ENCODE peak calls at places on chromosomes 7 and 10, in five cellular contexts. One of them, this sample, is unnamed.

GRCh38 chr10:100826983-100827818 is 81.8 kb downstream of the PAX2 start:
- DNase-seq in mesenchymal stem cell: no peak
- DNase-seq in neuronal stem cell: no peak
- DNase-seq in H9: peak; percentile 56
- DNase-seq in IMR-90: no peak
- DNase-seq in this sample: peak; percentile 44

GRCh38 chr10:110576220-110576619 is 8.7 kb downstream of the SMC3 start:
- DNase-seq in neuronal stem cell: no peak
- DNase-seq in IMR-90: peak; percentile 85
- DNase-seq in H9: no peak
- DNase-seq in mesenchymal stem cell: peak; percentile 7
- DNase-seq in this sample: no peak

GRCh38 chr10:101485681-101486554 is 102.1 kb downstream of the POLL start:
- DNase-seq in H9: no peak
- DNase-seq in mesenchymal stem cell: no peak
- DNase-seq in neuronal stem cell: peak; percentile 30
- DNase-seq in IMR-90: no peak
- DNase-seq in this sample: peak; percentile 34

GRCh38 chr10:24556746-24557742 is 166.6 kb downstream of the ARHGAP21 start:
- DNase-seq in neuronal stem cell: peak; percentile 36
- DNase-seq in H9: peak; percentile 45
- DNase-seq in mesenchymal stem cell: peak; percentile 64
- DNase-seq in IMR-90: peak; percentile 79
- DNase-seq in this sample: peak; percentile 74

GRCh38 chr10:124708246-124708779 is 35.9 kb downstream of the FAM53B start:
- DNase-seq in H9: no peak
- DNase-seq in IMR-90: no peak
- DNase-seq in neuronal stem cell: no peak
- DNase-seq in mesenchymal stem cell: peak; percentile 60
- DNase-seq in this sample: no peak

GRCh38 chr7:31096198-31096881 is 44.2 kb downstream of the ADCYAP1R1 start:
- DNase-seq in IMR-90: no peak
- DNase-seq in mesenchymal stem cell: no peak
- DNase-seq in neuronal stem cell: no peak
- DNase-seq in H9: peak; percentile 22
- DNase-seq in this sample: no peak

GRCh38 chr7:129606801-129607200 is 4.7 kb upstream of the NRF1 start:
- DNase-seq in neuronal stem cell: no peak
- DNase-seq in H9: no peak
- DNase-seq in IMR-90: no peak
- DNase-seq in mesenchymal stem cell: no peak
- DNase-seq in this sample: no peak

GRCh38 chr10:62610649-62611229 is 193.8 kb upstream of the ADO start:
- DNase-seq in H9: peak; percentile 84
- DNase-seq in neuronal stem cell: peak; percentile 64
- DNase-seq in mesenchymal stem cell: peak; percentile 57
- DNase-seq in IMR-90: peak; percentile 47
- DNase-seq in this sample: peak; percentile 80

GRCh38 chr10:119761106-119761505 is 35.3 kb downstream of the INPP5F start:
- DNase-seq in mesenchymal stem cell: peak; percentile 92
- DNase-seq in IMR-90: peak; percentile 94
- DNase-seq in H9: no peak
- DNase-seq in neuronal stem cell: no peak
- DNase-seq in this sample: no peak

GRCh38 chr10:105785721-105786120 is 1144.6 kb downstream of the SORCS3 start:
- DNase-seq in mesenchymal stem cell: no peak
- DNase-seq in neuronal stem cell: no peak
- DNase-seq in H9: no peak
- DNase-seq in IMR-90: no peak
- DNase-seq in this sample: no peak

GRCh38 chr10:52004342-52004949 is 305.1 kb upstream of the CSTF2T start:
- DNase-seq in mesenchymal stem cell: peak; percentile 58
- DNase-seq in IMR-90: peak; percentile 67
- DNase-seq in H9: no peak
- DNase-seq in neuronal stem cell: peak; percentile 23
- DNase-seq in this sample: peak; percentile 53

GRCh38 chr10:97977673-97978072 is 52.7 kb downstream of the CRTAC1 start:
- DNase-seq in IMR-90: no peak
- DNase-seq in H9: no peak
- DNase-seq in mesenchymal stem cell: no peak
- DNase-seq in neuronal stem cell: no peak
- DNase-seq in this sample: no peak

GRCh38 chr7:636396-636795 is 90.1 kb upstream of the DNAAF5 start:
- DNase-seq in mesenchymal stem cell: peak; percentile 38
- DNase-seq in IMR-90: no peak
- DNase-seq in neuronal stem cell: no peak
- DNase-seq in H9: no peak
- DNase-seq in this sample: peak; percentile 31

GRCh38 chr10:3068201-3068967 is 1.0 kb downstream of the PFKP start:
- DNase-seq in mesenchymal stem cell: peak; percentile 80
- DNase-seq in IMR-90: peak; percentile 54
- DNase-seq in neuronal stem cell: no peak
- DNase-seq in H9: no peak
- DNase-seq in this sample: peak; percentile 72

GRCh38 chr7:124101173-124101768 is 68.4 kb upstream of the TMEM229A start:
- DNase-seq in H9: no peak
- DNase-seq in IMR-90: peak; percentile 10
- DNase-seq in mesenchymal stem cell: peak; percentile 23
- DNase-seq in neuronal stem cell: peak; percentile 17
- DNase-seq in this sample: peak; percentile 34

GRCh38 chr10:116007256-116007891 is 265.6 kb downstream of the GFRA1 start:
- DNase-seq in IMR-90: no peak
- DNase-seq in neuronal stem cell: no peak
- DNase-seq in H9: no peak
- DNase-seq in mesenchymal stem cell: no peak
- DNase-seq in this sample: no peak

GRCh38 chr7:1675036-1675671 is 5.1 kb downstream of the ELFN1 start:
- DNase-seq in mesenchymal stem cell: no peak
- DNase-seq in neuronal stem cell: no peak
- DNase-seq in IMR-90: no peak
- DNase-seq in H9: peak; percentile 25
- DNase-seq in this sample: no peak

GRCh38 chr7:88927-89921 is 103.1 kb upstream of the FAM20C start:
- DNase-seq in IMR-90: peak; percentile 96
- DNase-seq in mesenchymal stem cell: peak; percentile 95
- DNase-seq in H9: no peak
- DNase-seq in neuronal stem cell: no peak
- DNase-seq in this sample: no peak

GRCh38 chr7:142445019-142445686 is 187.3 kb upstream of the PRSS58 start:
- DNase-seq in H9: peak; percentile 75
- DNase-seq in neuronal stem cell: peak; percentile 14
- DNase-seq in mesenchymal stem cell: no peak
- DNase-seq in IMR-90: no peak
- DNase-seq in this sample: peak; percentile 79

GRCh38 chr7:1666779-1667565 is 3.1 kb upstream of the ELFN1 start:
- DNase-seq in mesenchymal stem cell: peak; percentile 20
- DNase-seq in IMR-90: no peak
- DNase-seq in neuronal stem cell: peak; percentile 26
- DNase-seq in H9: peak; percentile 36
- DNase-seq in this sample: no peak

GRCh38 chr10:47025540-47026300 is 114.5 kb downstream of the PTPN20 start:
- DNase-seq in mesenchymal stem cell: no peak
- DNase-seq in neuronal stem cell: no peak
- DNase-seq in H9: peak; percentile 14
- DNase-seq in IMR-90: peak; percentile 72
- DNase-seq in this sample: no peak

GRCh38 chr10:132876967-132877366 is 65.4 kb downstream of the CFAP46 start:
- DNase-seq in mesenchymal stem cell: no peak
- DNase-seq in H9: peak; percentile 23
- DNase-seq in neuronal stem cell: no peak
- DNase-seq in IMR-90: no peak
- DNase-seq in this sample: no peak

GRCh38 chr10:11205026-11205772 is 187.5 kb downstream of the CELF2 start:
- DNase-seq in neuronal stem cell: no peak
- DNase-seq in IMR-90: peak; percentile 11
- DNase-seq in H9: no peak
- DNase-seq in mesenchymal stem cell: peak; percentile 21
- DNase-seq in this sample: peak; percentile 9

GRCh38 chr10:110355181-110355831 is 50.6 kb upstream of the SMNDC1 start:
- DNase-seq in IMR-90: no peak
- DNase-seq in mesenchymal stem cell: no peak
- DNase-seq in neuronal stem cell: no peak
- DNase-seq in H9: no peak
- DNase-seq in this sample: no peak

GRCh38 chr7:94823952-94824351 is 83.4 kb upstream of the PPP1R9A start:
- DNase-seq in H9: no peak
- DNase-seq in neuronal stem cell: no peak
- DNase-seq in IMR-90: peak; percentile 1
- DNase-seq in mesenchymal stem cell: peak; percentile 13
- DNase-seq in this sample: peak; percentile 73

GRCh38 chr10:131452926-131453771 is 141.6 kb upstream of the TCERG1L start:
- DNase-seq in neuronal stem cell: peak; percentile 58
- DNase-seq in mesenchymal stem cell: no peak
- DNase-seq in IMR-90: no peak
- DNase-seq in H9: peak; percentile 89
- DNase-seq in this sample: peak; percentile 89

GRCh38 chr7:23494009-23494408 is 23.7 kb upstream of the IGF2BP3 start:
- DNase-seq in mesenchymal stem cell: no peak
- DNase-seq in neuronal stem cell: no peak
- DNase-seq in H9: no peak
- DNase-seq in IMR-90: no peak
- DNase-seq in this sample: no peak

GRCh38 chr7:46759711-46760480 is 822.0 kb downstream of the TNS3 start:
- DNase-seq in neuronal stem cell: no peak
- DNase-seq in mesenchymal stem cell: peak; percentile 62
- DNase-seq in H9: no peak
- DNase-seq in IMR-90: peak; percentile 38
- DNase-seq in this sample: no peak

GRCh38 chr10:21529236-21529910 is 3.9 kb upstream of the SKIDA1 start:
- DNase-seq in H9: no peak
- DNase-seq in IMR-90: no peak
- DNase-seq in mesenchymal stem cell: no peak
- DNase-seq in neuronal stem cell: no peak
- DNase-seq in this sample: no peak

GRCh38 chr7:124130-124949 is 68.0 kb upstream of the FAM20C start:
- DNase-seq in neuronal stem cell: no peak
- DNase-seq in mesenchymal stem cell: no peak
- DNase-seq in IMR-90: no peak
- DNase-seq in H9: no peak
- DNase-seq in this sample: no peak

GRCh38 chr7:45092100-45092930 is 3.5 kb upstream of the NACAD start:
- DNase-seq in neuronal stem cell: no peak
- DNase-seq in H9: no peak
- DNase-seq in mesenchymal stem cell: peak; percentile 34
- DNase-seq in IMR-90: peak; percentile 52
- DNase-seq in this sample: peak; percentile 69

GRCh38 chr10:122485670-122486069 is 24.3 kb downstream of the HTRA1 start:
- DNase-seq in neuronal stem cell: no peak
- DNase-seq in IMR-90: no peak
- DNase-seq in mesenchymal stem cell: peak; percentile 91
- DNase-seq in H9: no peak
- DNase-seq in this sample: no peak

GRCh38 chr10:46526682-46527038 is 29.8 kb downstream of the GPRIN2 start:
- DNase-seq in H9: no peak
- DNase-seq in mesenchymal stem cell: no peak
- DNase-seq in IMR-90: no peak
- DNase-seq in neuronal stem cell: no peak
- DNase-seq in this sample: no peak

GRCh38 chr7:25663877-25664276 is 435.6 kb upstream of the NPVF start:
- DNase-seq in IMR-90: no peak
- DNase-seq in H9: no peak
- DNase-seq in neuronal stem cell: no peak
- DNase-seq in mesenchymal stem cell: no peak
- DNase-seq in this sample: no peak

GRCh38 chr7:25666671-25667060 is 438.4 kb upstream of the NPVF start:
- DNase-seq in H9: no peak
- DNase-seq in neuronal stem cell: no peak
- DNase-seq in IMR-90: no peak
- DNase-seq in mesenchymal stem cell: no peak
- DNase-seq in this sample: no peak

GRCh38 chr7:25664593-25664992 is 436.3 kb upstream of the NPVF start:
- DNase-seq in neuronal stem cell: no peak
- DNase-seq in mesenchymal stem cell: no peak
- DNase-seq in H9: no peak
- DNase-seq in IMR-90: no peak
- DNase-seq in this sample: no peak

GRCh38 chr7:25665346-25665745 is 437.1 kb upstream of the NPVF start:
- DNase-seq in H9: no peak
- DNase-seq in neuronal stem cell: no peak
- DNase-seq in IMR-90: no peak
- DNase-seq in mesenchymal stem cell: no peak
- DNase-seq in this sample: no peak

GRCh38 chr7:25665903-25666670 is 437.8 kb upstream of the NPVF start:
- DNase-seq in H9: no peak
- DNase-seq in neuronal stem cell: no peak
- DNase-seq in mesenchymal stem cell: no peak
- DNase-seq in IMR-90: no peak
- DNase-seq in this sample: peak; percentile 18
- H3K79me1 ChIP-seq in H9: no peaks in the 10 kb centered on the region
- H3K79me1 ChIP-seq in neuronal stem cell: no peaks in the 10 kb centered on the region
- H3K79me1 ChIP-seq in mesenchymal stem cell: no peaks in the 10 kb centered on the region
- H3K79me1 ChIP-seq in IMR-90: no peaks in the 10 kb centered on the region
- H3K79me1 ChIP-seq in this sample: no peaks in the 10 kb centered on the region

GRCh38 chr7:154950992-154951391 is 51.9 kb downstream of the PAXIP1 start:
- DNase-seq in neuronal stem cell: no peak
- DNase-seq in IMR-90: no peak
- DNase-seq in mesenchymal stem cell: no peak
- DNase-seq in H9: no peak
- DNase-seq in this sample: no peak
- H3K79me1 ChIP-seq in neuronal stem cell: no peaks in the 10 kb centered on the region
- H3K79me1 ChIP-seq in IMR-90: no peaks in the 10 kb centered on the region
- H3K79me1 ChIP-seq in mesenchymal stem cell: no peaks in the 10 kb centered on the region
- H3K79me1 ChIP-seq in H9: no peaks in the 10 kb centered on the region
- H3K79me1 ChIP-seq in this sample: no peaks in the 10 kb centered on the region

GRCh38 chr10:82071231-82071630 is 196.2 kb downstream of the NRG3 start:
- DNase-seq in H9: no peak
- DNase-seq in neuronal stem cell: no peak
- DNase-seq in IMR-90: no peak
- DNase-seq in mesenchymal stem cell: no peak
- DNase-seq in this sample: no peak

GRCh38 chr10:82072124-82072523 is 197.1 kb downstream of the NRG3 start:
- DNase-seq in mesenchymal stem cell: no peak
- DNase-seq in H9: no peak
- DNase-seq in neuronal stem cell: no peak
- DNase-seq in IMR-90: no peak
- DNase-seq in this sample: no peak

GRCh38 chr10:82075605-82076004 is 200.6 kb downstream of the NRG3 start:
- DNase-seq in mesenchymal stem cell: no peak
- DNase-seq in neuronal stem cell: no peak
- DNase-seq in IMR-90: no peak
- DNase-seq in H9: no peak
- DNase-seq in this sample: no peak
- H3K79me1 ChIP-seq in mesenchymal stem cell: no peaks in the 10 kb centered on the region
- H3K79me1 ChIP-seq in neuronal stem cell: no peaks in the 10 kb centered on the region
- H3K79me1 ChIP-seq in IMR-90: no peaks in the 10 kb centered on the region
- H3K79me1 ChIP-seq in H9: no peaks in the 10 kb centered on the region
- H3K79me1 ChIP-seq in this sample: no peaks in the 10 kb centered on the region

GRCh38 chr10:1543596-1543995 is 193.7 kb downstream of the ADARB2 start:
- DNase-seq in mesenchymal stem cell: no peak
- DNase-seq in H9: no peak
- DNase-seq in IMR-90: no peak
- DNase-seq in neuronal stem cell: no peak
- DNase-seq in this sample: no peak
- H3K79me1 ChIP-seq in mesenchymal stem cell: no peaks in the 10 kb centered on the region
- H3K79me1 ChIP-seq in H9: no peaks in the 10 kb centered on the region
- H3K79me1 ChIP-seq in IMR-90: no peaks in the 10 kb centered on the region
- H3K79me1 ChIP-seq in neuronal stem cell: no peaks in the 10 kb centered on the region
- H3K79me1 ChIP-seq in this sample: no peaks in the 10 kb centered on the region

GRCh38 chr10:102775201-102775972 is 31.6 kb downstream of the WBP1L start:
- DNase-seq in neuronal stem cell: no peak
- DNase-seq in mesenchymal stem cell: peak; percentile 53
- DNase-seq in H9: no peak
- DNase-seq in IMR-90: peak; percentile 15
- DNase-seq in this sample: no peak
- H3K79me1 ChIP-seq in neuronal stem cell: no peaks in the 10 kb centered on the region
- H3K79me1 ChIP-seq in mesenchymal stem cell: peaks cover 21% of the 10 kb centered on the region
- H3K79me1 ChIP-seq in H9: no peaks in the 10 kb centered on the region
- H3K79me1 ChIP-seq in IMR-90: peaks cover 63% of the 10 kb centered on the region
- H3K79me1 ChIP-seq in this sample: peaks cover 14% of the 10 kb centered on the region